ENCODE peak calls at places on chromosomes 11 and 22, in four cellular contexts. U is GM12878, Y is K562, D is H1. N is an unnamed sample.

GRCh38 chr22:24427500-24428164 is at the start of gene ADORA2A:
- DNase-seq in U (peak; percentile 35), Y (no peak), D (no peak), N (peak; percentile 39)

GRCh38 chr22:30246962-30247376 is 410 bp upstream of the LIF start:
- DNase-seq in U (no peak), Y (no peak), D (no peak), N (peak; percentile 53)

GRCh38 chr11:2790581-2790925 is 90.8 kb upstream of the KCNQ1OT1 start:
- DNase-seq in U (no peak), Y (no peak), D (no peak), N (no peak)

GRCh38 chr11:72238040-72238450 is 5.9 kb downstream of the PHOX2A start:
- DNase-seq in U (no peak), Y (peak; percentile 77), D (peak; percentile 85), N (peak; percentile 87)

GRCh38 chr11:133843454-133843987 is 1.8 kb downstream of the SPATA19 start:
- DNase-seq in U (no peak), Y (no peak), D (no peak), N (no peak)

GRCh38 chr11:28140689-28141455 is 32.7 kb downstream of the METTL15 start:
- DNase-seq in U (no peak), Y (no peak), D (no peak), N (no peak)

GRCh38 chr11:68950268-68950667 is 30.5 kb downstream of the MRGPRD start:
- DNase-seq in U (no peak), Y (peak; percentile 54), D (no peak), N (peak; percentile 49)

GRCh38 chr11:72446929-72447753 is 12.8 kb upstream of the CLPB start:
- DNase-seq in U (no peak), Y (peak; percentile 41), D (no peak), N (peak; percentile 72)

GRCh38 chr11:11640152-11640551 is 18.3 kb upstream of the GALNT18 start:
- DNase-seq in U (no peak), Y (no peak), D (no peak), N (no peak)

GRCh38 chr11:69878144-69878883 is 59.1 kb upstream of the FGF3 start:
- DNase-seq in U (no peak), Y (no peak), D (no peak), N (peak; percentile 10)

GRCh38 chr11:34585870-34586654 is 34.8 kb upstream of the EHF start:
- DNase-seq in U (peak; percentile 20), Y (peak; percentile 38), D (no peak), N (peak; percentile 33)

GRCh38 chr11:48081151-48082010 is 101.0 kb downstream of the PTPRJ start:
- DNase-seq in U (no peak), Y (no peak), D (no peak), N (no peak)

GRCh38 chr11:69157156-69157821 is 1.6 kb downstream of the SMIM38 start:
- DNase-seq in U (no peak), Y (peak; percentile 50), D (no peak), N (peak; percentile 97)

GRCh38 chr11:44408141-44408540 is 98.2 kb upstream of the ALX4 start:
- DNase-seq in U (no peak), Y (no peak), D (no peak), N (no peak)

GRCh38 chr22:50009765-50010675 is 2.5 kb downstream of the IL17REL start:
- DNase-seq in U (no peak), Y (no peak), D (no peak), N (peak; percentile 44)

GRCh38 chr11:91470656-91471055 is 754.0 kb upstream of the FAT3 start:
- DNase-seq in U (no peak), Y (no peak), D (no peak), N (no peak)

GRCh38 chr22:23651676-23652075 is 19.6 kb upstream of the DRICH1 start:
- DNase-seq in U (no peak), Y (no peak), D (no peak), N (no peak)

GRCh38 chr11:130801287-130802146 is 114.8 kb downstream of the SNX19 start:
- DNase-seq in U (no peak), Y (no peak), D (no peak), N (no peak)

GRCh38 chr11:131692961-131693360 is 322.5 kb downstream of the NTM start:
- DNase-seq in U (no peak), Y (no peak), D (no peak), N (no peak)

GRCh38 chr22:37060801-37061610 is 9.5 kb downstream of the KCTD17 start:
- DNase-seq in U (no peak), Y (no peak), D (no peak), N (no peak)

GRCh38 chr11:62260261-62260953 is 9.6 kb upstream of the SCGB2A2 start:
- DNase-seq in U (no peak), Y (no peak), D (no peak), N (no peak)

GRCh38 chr11:133649059-133649458 is 116.8 kb upstream of the OPCML start:
- DNase-seq in U (no peak), Y (no peak), D (no peak), N (no peak)

GRCh38 chr22:30115705-30116104 is 35.4 kb downstream of the HORMAD2 start:
- DNase-seq in U (no peak), Y (no peak), D (no peak), N (no peak)

GRCh38 chr22:35483730-35484129 is 56.9 kb upstream of the RASD2 start:
- DNase-seq in U (no peak), Y (no peak), D (no peak), N (no peak)

GRCh38 chr11:26780686-26781085 is 58.8 kb upstream of the SLC5A12 start:
- DNase-seq in U (no peak), Y (no peak), D (no peak), N (no peak)

GRCh38 chr22:30016596-30016995 is 63.7 kb upstream of the HORMAD2 start:
- DNase-seq in U (no peak), Y (no peak), D (no peak), N (no peak)

GRCh38 chr11:45710561-45710960 is 45.1 kb upstream of the CHST1 start:
- DNase-seq in U (no peak), Y (no peak), D (no peak), N (no peak)

GRCh38 chr22:24728790-24729637 is 45.5 kb downstream of the PIWIL3 start:
- DNase-seq in U (no peak), Y (peak; percentile 84), D (no peak), N (peak; percentile 41)

GRCh38 chr11:71947498-71947897 is 18.7 kb downstream of the RNF121 start:
- DNase-seq in U (no peak), Y (no peak), D (no peak), N (no peak)

GRCh38 chr11:118060081-118060661 is 16.7 kb upstream of the TMPRSS4 start:
- DNase-seq in U (no peak), Y (no peak), D (no peak), N (no peak)

GRCh38 chr22:27216444-27216843 is 559.1 kb downstream of the MIAT start:
- DNase-seq in U (no peak), Y (no peak), D (no peak), N (no peak)

GRCh38 chr22:27217154-27217553 is 559.8 kb downstream of the MIAT start:
- DNase-seq in U (no peak), Y (no peak), D (no peak), N (peak; percentile 62)

GRCh38 chr22:27219036-27219435 is 561.6 kb downstream of the MIAT start:
- DNase-seq in U (no peak), Y (no peak), D (no peak), N (no peak)

GRCh38 chr22:27218521-27218920 is 561.1 kb downstream of the MIAT start:
- DNase-seq in U (no peak), Y (no peak), D (no peak), N (peak; percentile 47)

GRCh38 chr22:27218012-27218483 is 560.7 kb downstream of the MIAT start:
- DNase-seq in U (no peak), Y (no peak), D (no peak), N (peak; percentile 56)
- H3K27ac ChIP-seq in U (no peak overlapping the region), Y (no peak overlapping the region), D (no peak overlapping the region), N (peak overlapping the region; percentile 89)

GRCh38 chr11:113796663-113797259 is 17.2 kb downstream of the CLDN25 start:
- DNase-seq in U (no peak), Y (peak; percentile 57), D (no peak), N (peak; percentile 65)
- TF ChIP-seq NRF1 in U (no peak), Y (no peak), D (no peak), N (no peak)

DNA sequence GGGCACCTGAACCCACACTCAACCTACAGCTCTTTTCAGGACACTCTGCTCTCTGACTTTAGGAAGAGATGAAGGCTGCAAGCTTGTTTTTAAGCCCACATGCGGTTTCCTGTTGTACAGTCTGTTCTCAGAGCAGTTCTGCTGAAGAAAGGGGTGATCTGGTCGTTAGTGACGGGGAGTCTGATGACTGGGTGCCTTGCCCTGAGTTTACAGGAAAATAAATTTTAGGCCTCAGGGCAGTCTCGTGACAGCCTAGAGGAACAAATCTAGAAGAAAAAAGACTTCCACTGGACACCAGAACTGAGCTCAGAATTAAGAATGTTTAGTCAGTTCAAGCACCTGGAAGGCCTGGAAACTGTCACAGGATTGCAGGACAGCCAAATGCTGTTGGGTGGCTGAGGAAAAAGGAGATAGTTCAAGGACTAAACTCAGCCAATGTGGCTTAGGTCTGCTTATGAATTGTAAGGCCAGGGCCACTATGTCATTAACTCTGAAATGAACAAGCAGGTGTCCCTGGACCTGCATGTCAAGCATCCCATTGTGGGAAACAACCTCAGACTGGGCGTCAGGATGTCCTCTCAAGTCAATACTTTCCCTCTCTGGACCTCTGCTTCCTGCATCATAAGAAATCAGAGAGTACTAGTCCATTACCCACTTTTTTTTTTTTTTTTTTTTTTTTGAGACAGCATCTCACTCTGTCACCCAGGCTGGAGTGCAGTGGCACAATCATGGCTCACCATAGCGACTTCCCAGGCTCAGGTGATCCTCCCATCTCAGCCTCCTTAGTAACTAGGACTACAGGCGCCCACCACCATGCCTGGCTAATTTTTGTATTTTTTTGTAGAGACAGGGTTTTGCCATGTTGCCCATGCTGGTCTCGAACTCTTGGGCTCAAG is 5.7 kb downstream of the PIK3IP1 start:
- DNase-seq in U (no peak), Y (no peak), D (no peak), N (no peak)
- TF ChIP-seq GABPA in U (no peak), Y (no peak), D (no peak), N (no peak)

GRCh38 chr11:128774593-128774992 is 80.7 kb downstream of the FLI1 start:
- DNase-seq in U (no peak), Y (no peak), D (no peak), N (no peak)

GRCh38 chr11:128775513-128775912 is 81.6 kb downstream of the FLI1 start:
- DNase-seq in U (no peak), Y (no peak), D (no peak), N (no peak)

GRCh38 chr11:128776434-128777284 is 82.8 kb downstream of the FLI1 start:
- DNase-seq in U (no peak), Y (peak; percentile 58), D (no peak), N (peak; percentile 87)

GRCh38 chr11:128777369-128778011 is 83.6 kb downstream of the FLI1 start:
- DNase-seq in U (no peak), Y (no peak), D (no peak), N (peak; percentile 67)

DNA sequence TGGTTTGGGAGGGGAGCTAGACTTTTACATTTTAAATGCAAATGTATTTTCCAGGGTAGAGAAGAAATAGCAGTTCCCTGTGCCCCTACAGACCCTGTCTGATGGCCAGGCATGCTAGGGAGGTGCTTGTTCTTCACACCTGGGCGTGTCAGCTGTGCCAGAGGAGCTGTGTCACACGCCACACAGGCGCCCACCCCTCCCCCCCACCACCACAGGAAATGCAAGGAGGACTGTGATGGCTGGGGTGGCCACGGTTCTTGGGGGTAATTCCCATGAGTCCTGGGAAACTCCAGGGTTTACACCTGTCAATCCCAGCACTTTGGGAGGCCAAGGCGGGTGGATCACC is 82.2 kb downstream of the FLI1 start:
- DNase-seq in U (no peak), Y (no peak), D (no peak), N (no peak)
- H3K27ac ChIP-seq in U (no peak overlapping the region), Y (no peak overlapping the region), D (no peak overlapping the region), N (no peak overlapping the region)

GRCh38 chr11:16110862-16111261 is 245.5 kb downstream of the SOX6 start:
- DNase-seq in U (no peak), Y (no peak), D (no peak), N (no peak)
- TF ChIP-seq NRF1 in U (no peak), Y (no peak), D (no peak), N (no peak)

GRCh38 chr11:73983764-73984543 is 1.3 kb upstream of the UCP2 start:
- DNase-seq in U (no peak), Y (no peak), D (no peak), N (peak; percentile 49)
- TF ChIP-seq GABPA in U (no peak), Y (no peak), D (no peak), N (no peak)